ENCODE peak calls at places on chromosomes 2 and 18, in six cellular contexts. Y is K562, M is upper lobe of left lung, W is GM12878, T is A549, N is HepG2. G is an unnamed sample.

GRCh38 chr2:2527162-2527561 is 196.1 kb upstream of the MYT1L start:
- ATAC-seq in Y (peak; percentile 62), M (no peak), W (no peak), T (no peak), N (no peak), G (no peak)

GRCh38 chr2:88141952-88142351 is 14.1 kb upstream of the FABP1 start:
- ATAC-seq in Y (no peak), M (no peak), W (no peak), T (no peak), N (no peak), G (no peak)

GRCh38 chr2:54966837-54967236 is 83.4 kb downstream of the RTN4 start:
- ATAC-seq in Y (no peak), M (no peak), W (no peak), T (peak; percentile 5), N (peak; percentile 5), G (no peak)

GRCh38 chr2:238042849-238043584 is 17.8 kb upstream of the SCLY start:
- ATAC-seq in Y (no peak), M (no peak), W (no peak), T (no peak), N (no peak), G (no peak)

GRCh38 chr2:129801575-129801974 is 177.9 kb upstream of the RAB6C start:
- ATAC-seq in Y (no peak), M (no peak), W (no peak), T (no peak), N (no peak), G (no peak)

GRCh38 chr2:167992258-167992657 is 255.1 kb downstream of the STK39 start:
- ATAC-seq in Y (no peak), M (no peak), W (no peak), T (no peak), N (no peak), G (no peak)

GRCh38 chr2:214220251-214220650 is 190.6 kb upstream of the VWC2L start:
- ATAC-seq in Y (no peak), M (no peak), W (no peak), T (no peak), N (no peak), G (no peak)

GRCh38 chr2:134174711-134175110 is 79.2 kb upstream of the MGAT5 start:
- ATAC-seq in Y (no peak), M (no peak), W (no peak), T (no peak), N (no peak), G (no peak)

GRCh38 chr2:53913721-53914120 is 54.0 kb upstream of the GPR75 start:
- ATAC-seq in Y (no peak), M (no peak), W (peak; percentile 75), T (peak; percentile 31), N (no peak), G (no peak)

GRCh38 chr2:74575320-74575719 is 20.8 kb downstream of the DOK1 start:
- ATAC-seq in Y (no peak), M (no peak), W (no peak), T (no peak), N (no peak), G (no peak)

GRCh38 chr2:210540471-210541257 is 15.7 kb upstream of the CPS1 start:
- ATAC-seq in Y (no peak), M (no peak), W (no peak), T (no peak), N (peak; percentile 44), G (no peak)

GRCh38 chr2:196143641-196144236 is 27.6 kb downstream of the STK17B start:
- ATAC-seq in Y (no peak), M (no peak), W (no peak), T (no peak), N (no peak), G (no peak)

GRCh38 chr18:2508678-2509077 is 62.6 kb downstream of the METTL4 start:
- ATAC-seq in Y (no peak), M (no peak), W (no peak), T (no peak), N (no peak), G (no peak)

GRCh38 chr18:22604390-22604985 is 186.8 kb upstream of the CTAGE1 start:
- ATAC-seq in Y (no peak), M (peak; percentile 44), W (peak; percentile 78), T (no peak), N (no peak), G (peak; percentile 54)

GRCh38 chr2:197113221-197113831 is 186.8 kb upstream of the PGAP1 start:
- ATAC-seq in Y (no peak), M (no peak), W (peak; percentile 89), T (peak; percentile 74), N (peak; percentile 53), G (no peak)

GRCh38 chr2:204277226-204277625 is 268.0 kb upstream of the PARD3B start:
- ATAC-seq in Y (no peak), M (no peak), W (no peak), T (no peak), N (no peak), G (no peak)

GRCh38 chr2:162177301-162177700 is 25.3 kb upstream of the GCG start:
- ATAC-seq in Y (no peak), M (no peak), W (no peak), T (no peak), N (no peak), G (no peak)

GRCh38 chr18:59502222-59502898 is 143.3 kb upstream of the LMAN1 start:
- ATAC-seq in Y (no peak), M (peak; percentile 80), W (no peak), T (no peak), N (no peak), G (peak; percentile 71)

GRCh38 chr2:191202881-191203397 is 42.3 kb upstream of the MYO1B start:
- ATAC-seq in Y (no peak), M (no peak), W (peak; percentile 52), T (no peak), N (no peak), G (peak; percentile 74)

GRCh38 chr2:64625352-64626145 is 28.2 kb downstream of the SERTAD2 start:
- ATAC-seq in Y (peak; percentile 78), M (no peak), W (peak; percentile 71), T (peak; percentile 48), N (peak; percentile 41), G (no peak)

GRCh38 chr2:112006076-112006410 is 49.0 kb upstream of the TMEM87B start:
- ATAC-seq in Y (no peak), M (no peak), W (peak; percentile 9), T (no peak), N (no peak), G (peak; percentile 49)

GRCh38 chr2:37149626-37150322 is 7.0 kb downstream of the EIF2AK2 start:
- ATAC-seq in Y (peak; percentile 66), M (no peak), W (peak; percentile 37), T (no peak), N (peak; percentile 88), G (no peak)

GRCh38 chr2:146135245-146135644 is 1615.3 kb upstream of the ZEB2 start:
- ATAC-seq in Y (no peak), M (no peak), W (no peak), T (no peak), N (no peak), G (no peak)

GRCh38 chr2:205725059-205725458 is 42.8 kb downstream of the NRP2 start:
- ATAC-seq in Y (no peak), M (no peak), W (no peak), T (no peak), N (peak; percentile 46), G (no peak)

GRCh38 chr2:160336091-160336490 is 136.0 kb upstream of the ITGB6 start:
- ATAC-seq in Y (no peak), M (no peak), W (no peak), T (peak; percentile 15), N (no peak), G (no peak)

GRCh38 chr2:160333324-160334027 is 133.4 kb upstream of the ITGB6 start:
- ATAC-seq in Y (no peak), M (no peak), W (no peak), T (no peak), N (no peak), G (no peak)

GRCh38 chr2:160331258-160332025 is 131.4 kb upstream of the ITGB6 start:
- ATAC-seq in Y (no peak), M (peak; percentile 57), W (no peak), T (peak; percentile 34), N (peak; percentile 17), G (no peak)

GRCh38 chr2:160332318-160332717 is 132.2 kb upstream of the ITGB6 start:
- ATAC-seq in Y (peak; percentile 27), M (peak; percentile 57), W (no peak), T (peak; percentile 38), N (no peak), G (peak; percentile 60)

GRCh38 chr2:160334028-160334729 is 134.1 kb upstream of the ITGB6 start:
- ATAC-seq in Y (no peak), M (no peak), W (no peak), T (no peak), N (no peak), G (peak; percentile 13)
- H3K4me1 ChIP-seq in Y (no peaks in the 10 kb centered on the region), M (peaks cover 44% of the 10 kb centered on the region), W (no peaks in the 10 kb centered on the region), T (peaks cover 63% of the 10 kb centered on the region), N (peaks cover 10% of the 10 kb centered on the region), G (peaks cover 29% of the 10 kb centered on the region)

DNA sequence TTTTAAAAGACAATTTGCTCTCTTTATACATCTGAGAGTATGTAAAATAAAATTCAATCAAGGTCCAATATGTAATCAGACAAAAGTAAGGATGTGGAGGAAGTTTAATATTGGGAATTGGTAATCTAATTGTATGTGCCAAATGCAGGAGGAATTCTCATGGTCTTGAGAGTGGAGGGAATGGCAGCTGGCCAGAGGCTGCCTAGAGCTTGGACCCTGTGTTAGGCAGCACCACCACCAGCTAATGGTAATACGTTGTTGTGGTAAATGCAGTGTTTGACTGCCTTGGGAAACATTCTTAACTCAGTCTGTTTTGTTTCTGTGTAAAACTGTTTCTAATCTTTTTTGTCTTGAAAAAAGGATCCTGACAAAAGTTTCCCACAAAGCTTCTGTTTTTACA is 30.0 kb downstream of the GALNT1 start:
- ATAC-seq in Y (no peak), M (no peak), W (no peak), T (no peak), N (no peak), G (no peak)
- H3K27ac ChIP-seq in Y (no peak overlapping the region), M (no peak overlapping the region), W (no peak overlapping the region), T (no peak overlapping the region), N (no peak overlapping the region), G (no peak overlapping the region)

DNA sequence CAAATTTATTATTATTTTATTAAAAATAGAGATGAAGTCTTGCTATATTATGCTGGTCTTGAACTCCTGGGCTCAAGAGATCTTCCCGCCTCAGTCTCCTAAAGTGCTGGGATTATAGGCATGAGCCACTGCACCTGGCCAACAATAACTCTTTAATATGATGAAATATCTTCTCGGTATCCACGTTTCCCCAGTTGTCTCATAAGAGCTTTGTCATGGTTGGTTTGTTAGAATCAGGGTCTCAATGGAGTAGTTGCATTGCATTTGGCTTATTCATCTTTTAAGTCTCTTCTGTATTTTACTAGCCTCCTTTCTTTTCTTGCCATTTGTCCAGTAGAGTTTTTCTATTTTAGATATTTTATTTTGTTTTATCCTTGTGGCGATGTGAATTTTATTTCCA is 32.7 kb upstream of the DLX2 start:
- ATAC-seq in Y (no peak), M (no peak), W (no peak), T (no peak), N (no peak), G (no peak)
- TF ChIP-seq EP300 in Y (no peak), M (no peak), W (no peak), T (no peak), N (no peak), G (no peak)

DNA sequence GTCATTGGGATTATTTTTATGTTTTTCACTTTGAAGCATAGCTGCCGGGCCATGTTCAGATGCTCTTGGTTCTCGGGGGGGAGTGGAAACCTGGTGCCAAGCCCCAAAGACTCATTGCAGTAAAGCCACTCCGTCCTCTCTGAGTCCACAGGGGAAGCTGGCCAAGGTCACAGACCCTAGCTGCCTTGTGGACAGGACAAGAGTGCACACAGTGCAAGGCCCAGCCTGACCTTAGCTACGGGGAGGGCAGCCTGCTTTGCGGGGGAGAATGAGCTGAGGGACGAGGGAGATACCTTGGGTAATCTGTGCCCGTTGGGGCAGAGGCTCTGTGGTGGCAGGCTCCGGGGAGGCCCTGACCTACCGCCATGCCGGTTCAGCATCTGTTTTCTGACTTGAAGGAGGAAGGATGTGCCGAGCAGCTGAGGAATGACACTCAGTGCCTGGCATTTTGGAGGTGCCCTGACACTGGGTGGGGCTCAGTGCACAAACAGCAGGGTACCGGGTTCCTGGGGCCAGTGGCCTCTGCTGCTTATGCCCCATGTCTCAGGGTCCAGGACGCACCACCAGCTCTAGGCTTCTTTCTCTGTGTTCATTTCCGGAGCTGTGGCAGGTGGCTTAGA is 87.2 kb downstream of the STPG4 start:
- ATAC-seq in Y (no peak), M (no peak), W (no peak), T (no peak), N (peak; percentile 21), G (no peak)
- H3K4me1 ChIP-seq in Y (peaks cover 8% of the 10 kb centered on the region), M (peaks cover 68% of the 10 kb centered on the region), W (peaks cover 30% of the 10 kb centered on the region), T (peaks cover 85% of the 10 kb centered on the region), N (peaks cover 84% of the 10 kb centered on the region), G (peaks cover 96% of the 10 kb centered on the region)